ENCODE peak calls at places on chromosomes 4 and X, in nine cellular contexts. Q, Y, C, H, D, Z, A, U and L are unnamed samples.

GRCh38 chr4:159368320-159368719 is 265.4 kb downstream of the RAPGEF2 start:
- DNase-seq in A (no peak), U (no peak), C (no peak), Y (no peak), Q (no peak), D (no peak), H (no peak), Z (peak), L (no peak)

GRCh38 chr4:95212692-95213091 is 336.1 kb downstream of the UNC5C start:
- DNase-seq in D (no peak), U (no peak), H (no peak), Z (no peak), Y (no peak), Q (no peak), A (no peak), C (no peak), L (no peak)

GRCh38 chr4:99117876-99118693 is 26.0 kb downstream of the ADH4 start:
- DNase-seq in A (no peak), Q (peak), U (no peak), Z (peak), D (no peak), H (no peak), Y (no peak), C (no peak), L (no peak)

GRCh38 chr4:123939621-123940020 is 543.0 kb downstream of the SPRY1 start:
- DNase-seq in U (no peak), H (no peak), C (peak), Z (peak), A (peak), D (no peak), Y (no peak), Q (peak), L (no peak)

GRCh38 chr4:143195581-143195980 is 10.9 kb downstream of the USP38 start:
- DNase-seq in Z (no peak), U (no peak), H (no peak), Q (no peak), Y (no peak), D (no peak), A (no peak), C (no peak), L (no peak)

GRCh38 chr4:4185528-4185927 is 41.2 kb downstream of the OTOP1 start:
- DNase-seq in U (no peak), D (no peak), C (no peak), H (no peak), Q (no peak), A (no peak), Z (no peak), Y (no peak), L (no peak)

GRCh38 chrX:47166126-47166525 is 21.1 kb downstream of the RBM10 start:
- DNase-seq in Z (no peak), H (no peak), A (no peak), Q (peak), C (no peak), U (no peak), D (no peak), Y (no peak), L (no peak)

GRCh38 chr4:11428701-11429571 is at the start of gene HS3ST1:
- DNase-seq in D (peak), Q (peak), Z (peak), C (peak), A (no peak), Y (peak), U (peak), H (peak), L (no peak)

GRCh38 chrX:20438871-20439526 is 172.3 kb upstream of the RPS6KA3 start:
- DNase-seq in H (no peak), D (no peak), U (no peak), A (no peak), Q (no peak), Y (no peak), Z (no peak), C (no peak), L (no peak)

GRCh38 chr4:848307-848691 is 22.4 kb upstream of the CPLX1 start:
- DNase-seq in Y (no peak), D (no peak), A (no peak), Q (no peak), Z (no peak), H (no peak), U (no peak), C (no peak), L (no peak)

GRCh38 chrX:56746996-56747395 is 18.0 kb downstream of the NBDY start:
- DNase-seq in C (peak), A (no peak), Z (no peak), Y (no peak), Q (no peak), D (no peak), H (no peak), U (no peak), L (no peak)

GRCh38 chr4:3729188-3729884 is 36.8 kb upstream of the ADRA2C start:
- DNase-seq in Q (no peak), U (no peak), D (no peak), H (no peak), Z (no peak), C (no peak), Y (no peak), A (no peak), L (no peak)